ENCODE peak calls at places on chromosomes 3 and 15, in seven cellular contexts. Z is astrocyte of the spinal cord, F is glutamatergic neuron, U is AG04450, X is colonic mucosa, A is nephron progenitor cell, Q is AG09309. L is an unnamed sample.

GRCh38 chr3:78988324-78988723 is 779.5 kb downstream of the ROBO1 start:
- DNase-seq in Z (peak), F (no peak), U (no peak), X (no peak), A (no peak), Q (no peak), L (no peak)

GRCh38 chr15:67915374-67916050 is 75.7 kb upstream of the RNU6-1 start:
- DNase-seq in Z (peak), F (no peak), U (no peak), X (peak), A (peak), Q (no peak), L (no peak)

GRCh38 chr15:101725073-101725472 is 800 bp upstream of the TARS3 start:
- DNase-seq in Z (no peak), F (no peak), U (no peak), X (no peak), A (no peak), Q (no peak), L (no peak)

GRCh38 chr3:126870608-126871210 is 112.2 kb upstream of the PLXNA1 start:
- DNase-seq in Z (no peak), F (no peak), U (no peak), X (no peak), A (no peak), Q (no peak), L (no peak)

GRCh38 chr3:72041531-72041930 is 256.6 kb upstream of the PROK2 start:
- DNase-seq in Z (no peak), F (peak), U (no peak), X (no peak), A (no peak), Q (no peak), L (peak)

GRCh38 chr3:182713743-182714517 is 79.4 kb upstream of the ATP11B start:
- DNase-seq in Z (peak), F (no peak), U (peak), X (no peak), A (no peak), Q (peak), L (no peak)

GRCh38 chr15:40363611-40364010 is 5.6 kb downstream of the DISP2 start:
- DNase-seq in Z (no peak), F (no peak), U (no peak), X (no peak), A (no peak), Q (no peak), L (no peak)

GRCh38 chr3:63679181-63679580 is 26.7 kb downstream of the SNTN start:
- DNase-seq in Z (no peak), F (no peak), U (no peak), X (no peak), A (no peak), Q (no peak), L (no peak)

GRCh38 chr15:64808785-64809453 is 16.5 kb downstream of the PIF1 start:
- DNase-seq in Z (no peak), F (no peak), U (no peak), X (no peak), A (no peak), Q (no peak), L (no peak)

GRCh38 chr3:46593274-46593862 is 19.0 kb upstream of the FAM240A start:
- DNase-seq in Z (no peak), F (no peak), U (no peak), X (no peak), A (no peak), Q (no peak), L (no peak)

GRCh38 chr3:177804032-177804431 is 606.8 kb upstream of the TBL1XR1 start:
- DNase-seq in Z (no peak), F (no peak), U (no peak), X (no peak), A (no peak), Q (no peak), L (no peak)

GRCh38 chr3:177804646-177805045 is 607.4 kb upstream of the TBL1XR1 start:
- DNase-seq in Z (no peak), F (no peak), U (no peak), X (no peak), A (no peak), Q (no peak), L (no peak)

GRCh38 chr3:177800565-177800964 is 603.3 kb upstream of the TBL1XR1 start:
- DNase-seq in Z (no peak), F (no peak), U (no peak), X (no peak), A (no peak), Q (no peak), L (no peak)

GRCh38 chr3:177803495-177803894 is 606.2 kb upstream of the TBL1XR1 start:
- DNase-seq in Z (no peak), F (no peak), U (no peak), X (no peak), A (no peak), Q (no peak), L (no peak)

DNA sequence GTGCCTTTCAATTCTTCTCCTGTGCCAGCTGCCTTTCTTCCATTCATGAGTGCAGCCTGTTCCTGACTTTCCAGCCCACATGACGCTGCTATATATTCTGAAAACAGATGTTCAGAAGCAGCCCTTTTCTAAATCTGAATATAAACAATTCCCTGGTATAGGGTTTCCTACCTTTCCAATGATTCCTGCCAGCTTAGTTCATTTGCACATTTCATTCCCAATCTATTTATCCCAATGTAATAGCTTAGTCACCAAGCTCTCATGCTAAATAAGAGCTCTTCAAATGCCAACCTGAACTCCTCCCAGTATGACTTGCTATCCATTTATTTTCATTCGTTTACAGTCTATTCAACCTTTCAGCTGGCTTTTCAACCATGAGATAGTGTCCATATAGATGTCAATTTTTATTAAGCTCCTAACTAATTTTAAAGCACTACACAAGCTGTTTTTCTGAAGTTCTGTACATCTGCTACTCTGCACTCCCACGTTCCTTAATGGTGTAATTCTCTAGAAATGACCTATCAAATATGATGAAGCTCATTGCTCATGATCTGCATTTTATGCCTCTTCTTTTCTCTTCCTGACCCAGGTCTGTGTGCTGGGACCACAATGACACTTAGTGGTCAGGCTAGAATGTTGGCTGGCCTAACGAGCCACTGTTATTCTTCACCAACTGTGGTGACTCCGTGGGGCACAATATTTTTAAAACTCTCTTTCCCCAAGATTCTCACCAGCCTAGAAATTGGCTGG is 605.0 kb upstream of the TBL1XR1 start:
- DNase-seq in Z (peak), F (no peak), U (peak), X (no peak), A (no peak), Q (no peak), L (no peak)
- TF ChIP-seq CTCF in Z (no peak), F (no peak), U (no peak), X (no peak), A (no peak), Q (no peak), L (no peak)

GRCh38 chr15:94232107-94232506 is 746 bp downstream of the MCTP2 start:
- DNase-seq in Z (no peak), F (no peak), U (no peak), X (no peak), A (no peak), Q (no peak), L (no peak)

GRCh38 chr15:94230436-94230885 is 900 bp upstream of the MCTP2 start:
- DNase-seq in Z (no peak), F (no peak), U (no peak), X (no peak), A (no peak), Q (no peak), L (no peak)

GRCh38 chr15:94231728-94232086 is 346 bp downstream of the MCTP2 start:
- DNase-seq in Z (no peak), F (peak), U (no peak), X (peak), A (no peak), Q (no peak), L (no peak)

GRCh38 chr15:94229591-94230365 is 1.6 kb upstream of the MCTP2 start:
- DNase-seq in Z (no peak), F (no peak), U (no peak), X (no peak), A (no peak), Q (no peak), L (no peak)

DNA sequence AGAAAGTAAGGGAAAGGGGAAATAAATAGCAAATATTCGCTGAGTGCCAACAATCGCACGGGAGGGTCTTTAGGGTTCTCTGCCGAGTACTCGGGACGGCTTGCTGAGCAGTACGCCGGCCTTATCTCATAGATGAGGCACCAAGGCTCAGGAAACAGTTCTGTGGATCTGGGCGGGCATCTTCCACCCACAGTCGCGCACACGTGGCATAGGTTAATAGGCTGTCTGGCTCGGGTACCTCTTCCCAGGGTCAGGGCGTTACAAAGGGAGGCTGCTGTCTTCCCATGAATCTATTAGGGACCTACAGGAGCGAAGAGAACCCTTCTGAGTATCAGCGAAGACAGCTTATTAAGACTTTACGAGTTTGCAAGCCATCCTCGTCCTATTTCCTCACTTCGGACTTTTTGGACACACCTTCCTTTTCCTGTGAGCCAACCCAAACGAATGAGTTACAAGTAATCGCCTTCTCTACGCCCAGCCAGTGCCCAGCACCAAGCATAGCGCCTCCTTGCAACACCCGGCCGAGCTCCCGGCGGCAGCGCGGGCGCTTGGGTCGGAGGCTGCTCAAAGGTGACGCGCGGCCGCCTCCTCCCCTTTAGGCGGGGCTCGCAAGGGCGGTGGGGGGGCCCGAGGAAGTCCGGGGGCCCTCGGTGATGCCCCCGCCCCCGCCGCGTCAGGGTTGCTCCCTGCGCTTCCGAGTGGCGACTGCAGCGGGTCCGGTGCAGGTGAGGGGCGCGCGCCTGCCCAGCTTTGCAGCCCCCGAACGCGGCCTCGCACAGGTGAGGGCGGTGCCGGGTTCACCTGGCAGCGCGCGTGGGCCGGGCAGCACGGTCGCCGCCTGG is at the start of gene MCTP2:
- DNase-seq in Z (peak), F (peak), U (peak), X (peak), A (peak), Q (peak), L (no peak)
- TF ChIP-seq CTCF in Z (no peak), F (no peak), U (peak), X (no peak), A (no peak), Q (peak), L (no peak)

GRCh38 chr3:178966299-178967183 is 105.1 kb downstream of the ZMAT3 start:
- DNase-seq in Z (peak), F (no peak), U (no peak), X (no peak), A (no peak), Q (no peak), L (no peak)
- TF ChIP-seq CTCF in Z (peak), F (peak), U (peak), X (peak), A (peak), Q (peak), L (peak)

GRCh38 chr3:160192310-160192709 is 32.9 kb upstream of the C3orf80 start:
- DNase-seq in Z (no peak), F (no peak), U (no peak), X (no peak), A (no peak), Q (no peak), L (no peak)
- TF ChIP-seq CTCF in Z (no peak), F (no peak), U (no peak), X (no peak), A (no peak), Q (no peak), L (no peak)

L was measured in WERI-Rb-1.